ENCODE peak calls at places on chromosomes 3 and 15, in eight cellular contexts. D, G, Z, I, E, A, O and V are unnamed samples.

GRCh38 chr15:94324835-94325767 is 93.7 kb downstream of the MCTP2 start:
- DNase-seq in O (no peak), G (no peak), A (no peak), E (no peak), Z (no peak), D (no peak), I (no peak), V (no peak)

GRCh38 chr3:4396006-4396405 is 71.1 kb downstream of the SUMF1 start:
- DNase-seq in E (no peak), A (no peak), Z (no peak), G (no peak), D (no peak), I (no peak), O (no peak), V (no peak)

GRCh38 chr3:5572168-5572567 is 384.7 kb downstream of the EDEM1 start:
- DNase-seq in E (no peak), D (no peak), Z (no peak), I (no peak), G (no peak), A (no peak), O (no peak), V (no peak)

GRCh38 chr3:186081678-186082077 is 27.2 kb downstream of the ETV5 start:
- DNase-seq in I (no peak), O (no peak), E (no peak), Z (no peak), D (no peak), G (no peak), A (no peak), V (no peak)

GRCh38 chr3:134496481-134497071 is 10.7 kb downstream of the CEP63 start:
- DNase-seq in O (no peak), E (no peak), D (no peak), A (no peak), G (no peak), I (no peak), Z (no peak), V (no peak)

GRCh38 chr15:35547775-35548364 is 1.9 kb upstream of the DPH6 start:
- DNase-seq in A (no peak), Z (no peak), I (no peak), D (no peak), O (no peak), G (no peak), E (no peak), V (no peak)

GRCh38 chr3:184428561-184429175 is 48.8 kb downstream of the CHRD start:
- DNase-seq in A (no peak), I (no peak), O (no peak), Z (no peak), D (no peak), G (no peak), E (no peak), V (no peak)

GRCh38 chr3:51257865-51258264 is 127.2 kb upstream of the MANF start:
- DNase-seq in E (no peak), O (no peak), D (no peak), G (no peak), A (no peak), Z (no peak), I (no peak), V (no peak)

GRCh38 chr3:9679476-9680097 is 24.0 kb upstream of the CPNE9 start:
- DNase-seq in D (no peak), G (no peak), O (no peak), E (no peak), A (no peak), Z (no peak), I (no peak), V (no peak)

GRCh38 chr15:72184165-72184811 is 13.3 kb downstream of the GRAMD2A start:
- DNase-seq in E (no peak), G (no peak), A (peak), O (no peak), D (no peak), Z (no peak), I (no peak), V (peak)

GRCh38 chr3:66036586-66037061 is 2.1 kb downstream of the MAGI1 start:
- DNase-seq in D (no peak), I (no peak), A (no peak), O (peak), G (no peak), E (no peak), Z (no peak), V (no peak)

GRCh38 chr3:31174055-31174454 is 279.6 kb upstream of the GADL1 start:
- DNase-seq in G (no peak), I (no peak), D (no peak), A (no peak), E (no peak), O (no peak), Z (no peak), V (no peak)

GRCh38 chr3:128307781-128308469 is 154.6 kb downstream of the EEFSEC start:
- DNase-seq in E (no peak), Z (no peak), I (no peak), G (no peak), O (no peak), D (no peak), A (no peak), V (no peak)

GRCh38 chr3:197820550-197821335 is 29.7 kb downstream of the LRCH3 start:
- DNase-seq in E (no peak), O (no peak), G (no peak), I (no peak), A (no peak), D (no peak), Z (no peak), V (no peak)

GRCh38 chr3:109774108-109774507 is 436.8 kb upstream of the DPPA4 start:
- DNase-seq in O (no peak), G (no peak), A (no peak), Z (no peak), E (no peak), D (no peak), I (no peak), V (no peak)

GRCh38 chr3:32406481-32407408 is 15.1 kb downstream of the CMTM7 start:
- DNase-seq in A (peak), E (no peak), D (no peak), G (no peak), O (no peak), Z (no peak), I (no peak), V (no peak)

GRCh38 chr15:47477253-47477652 is 240.1 kb upstream of the SEMA6D start:
- DNase-seq in E (no peak), A (peak), Z (no peak), G (no peak), O (peak), I (no peak), D (no peak), V (no peak)

GRCh38 chr3:187072102-187072501 is 67.2 kb downstream of the RPL39L start:
- DNase-seq in D (no peak), O (no peak), I (no peak), E (no peak), Z (no peak), A (no peak), G (no peak), V (no peak)

GRCh38 chr15:45320581-45320980 is 57.8 kb downstream of the GATM start:
- DNase-seq in I (no peak), O (no peak), A (peak), E (no peak), Z (no peak), D (no peak), G (no peak), V (no peak)

GRCh38 chr3:15796771-15797599 is 794 bp downstream of the ANKRD28 start:
- DNase-seq in I (no peak), G (peak), O (peak), A (peak), E (no peak), Z (no peak), D (peak), V (no peak)

GRCh38 chr15:95843241-95843851 is 487.2 kb upstream of the NR2F2 start:
- DNase-seq in E (no peak), O (peak), Z (no peak), G (no peak), D (no peak), A (no peak), I (no peak), V (no peak)

GRCh38 chr15:98597666-98598065 is 50.7 kb upstream of the IGF1R start:
- DNase-seq in G (no peak), O (no peak), Z (no peak), A (peak), E (no peak), D (no peak), I (no peak), V (no peak)
- TF ChIP-seq CTCF in G (no peak), O (no peak), Z (no peak), A (no peak), E (no peak), D (no peak), I (no peak), V (no peak)

DNA sequence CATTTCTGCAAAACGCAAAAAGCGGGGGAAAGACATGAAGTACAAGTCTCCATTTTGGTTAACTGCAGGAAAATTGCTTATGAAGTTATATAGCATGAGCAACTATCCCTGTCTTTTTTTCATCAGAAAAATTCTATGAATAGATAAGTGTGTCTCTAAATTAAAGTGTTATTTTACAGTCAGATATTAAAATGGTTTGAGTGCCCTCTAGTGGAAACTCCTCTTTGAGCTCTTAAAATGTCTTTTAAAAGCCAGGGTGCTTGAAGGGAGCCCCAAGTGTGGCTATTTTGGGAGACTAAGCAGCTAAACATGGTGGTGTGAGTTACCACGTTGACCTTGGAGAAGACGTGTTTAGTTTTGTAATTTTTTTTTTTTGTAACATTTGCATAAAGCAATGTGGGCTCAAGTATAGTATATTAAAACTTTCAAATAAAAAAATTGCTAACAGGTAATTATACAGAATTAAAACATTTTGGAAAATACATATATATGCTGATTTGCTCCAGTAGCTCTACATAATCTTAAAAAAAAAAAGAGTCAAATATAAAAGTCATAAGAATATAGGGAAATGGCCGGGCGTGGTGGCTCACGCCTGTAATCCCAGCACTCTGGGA is 77.2 kb downstream of the PPP2R3A start:
- DNase-seq in E (peak), I (no peak), G (peak), D (no peak), A (peak), Z (peak), O (peak), V (no peak)
- TF ChIP-seq CTCF in E (no peak), I (peak), G (peak), D (no peak), A (peak), Z (peak), O (peak), V (peak)

GRCh38 chr3:125077864-125078263 is 22.1 kb upstream of the HEG1 start:
- DNase-seq in A (no peak), O (no peak), D (no peak), Z (peak), I (no peak), G (no peak), E (no peak), V (no peak)

GRCh38 chr3:125076464-125076863 is 20.7 kb upstream of the HEG1 start:
- DNase-seq in E (no peak), O (no peak), D (no peak), Z (no peak), I (no peak), G (no peak), A (no peak), V (no peak)

GRCh38 chr3:125073506-125073905 is 17.7 kb upstream of the HEG1 start:
- DNase-seq in E (no peak), Z (no peak), I (no peak), A (no peak), G (no peak), D (no peak), O (no peak), V (no peak)

GRCh38 chr3:125072749-125073404 is 17.1 kb upstream of the HEG1 start:
- DNase-seq in E (no peak), O (no peak), G (no peak), I (no peak), A (no peak), Z (no peak), D (no peak), V (no peak)

GRCh38 chr3:125075738-125076137 is 19.9 kb upstream of the HEG1 start:
- DNase-seq in O (no peak), I (no peak), D (no peak), A (no peak), G (no peak), E (no peak), Z (no peak), V (no peak)
- TF ChIP-seq CTCF in O (no peak), I (no peak), D (no peak), A (no peak), G (no peak), E (no peak), Z (peak), V (no peak)

DNA sequence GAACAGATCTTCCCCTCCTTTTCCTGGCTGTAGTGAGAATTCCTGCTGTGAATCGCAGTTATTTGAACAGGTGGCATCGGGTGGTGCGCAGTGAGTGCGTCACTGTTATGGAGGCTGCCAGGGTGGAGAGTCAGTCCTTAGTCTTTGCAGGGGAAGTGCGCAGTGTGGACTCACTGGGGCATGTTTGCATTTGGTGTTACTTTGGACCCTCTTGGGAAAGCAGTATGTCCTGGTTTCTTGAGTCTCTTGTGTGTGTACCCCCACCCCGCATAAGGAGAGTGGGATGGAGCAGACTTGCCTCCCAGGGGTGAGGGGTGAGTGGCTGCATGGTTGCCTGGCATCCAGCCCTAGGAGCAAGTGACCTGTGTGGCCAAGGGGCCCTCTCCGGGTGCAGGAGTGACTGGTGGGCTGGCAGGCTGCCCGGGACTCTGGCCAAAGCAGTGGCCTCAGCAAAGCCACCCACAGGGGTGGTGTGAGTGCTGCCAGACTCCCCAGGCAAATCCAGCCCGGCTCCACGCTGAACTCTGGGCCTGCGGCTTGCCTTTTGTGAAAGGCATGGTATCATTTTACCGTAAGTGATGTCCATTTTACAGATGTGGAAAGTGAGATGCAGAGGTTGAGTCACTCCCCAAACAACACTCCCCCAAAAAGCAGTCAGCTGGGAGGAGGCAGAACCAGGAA is 46.4 kb downstream of the DNASE1L3 start:
- DNase-seq in Z (no peak), E (no peak), O (peak), A (peak), G (no peak), D (no peak), I (no peak), V (peak)
- TF ChIP-seq CTCF in Z (no peak), E (no peak), O (no peak), A (no peak), G (no peak), D (no peak), I (no peak), V (no peak)

GRCh38 chr3:62873672-62874397 is 1.4 kb downstream of the CADPS start:
- DNase-seq in E (peak), G (no peak), O (no peak), D (no peak), I (peak), Z (no peak), A (no peak), V (peak)
- TF ChIP-seq CTCF in E (no peak), G (no peak), O (no peak), D (no peak), I (no peak), Z (peak), A (peak), V (no peak)

GRCh38 chr15:64521726-64522164 is 61.4 kb downstream of the ZNF609 start:
- DNase-seq in I (no peak), A (peak), E (no peak), Z (no peak), O (peak), D (no peak), G (no peak), V (no peak)
- TF ChIP-seq CTCF in I (no peak), A (no peak), E (no peak), Z (no peak), O (no peak), D (no peak), G (no peak), V (no peak)

DNA sequence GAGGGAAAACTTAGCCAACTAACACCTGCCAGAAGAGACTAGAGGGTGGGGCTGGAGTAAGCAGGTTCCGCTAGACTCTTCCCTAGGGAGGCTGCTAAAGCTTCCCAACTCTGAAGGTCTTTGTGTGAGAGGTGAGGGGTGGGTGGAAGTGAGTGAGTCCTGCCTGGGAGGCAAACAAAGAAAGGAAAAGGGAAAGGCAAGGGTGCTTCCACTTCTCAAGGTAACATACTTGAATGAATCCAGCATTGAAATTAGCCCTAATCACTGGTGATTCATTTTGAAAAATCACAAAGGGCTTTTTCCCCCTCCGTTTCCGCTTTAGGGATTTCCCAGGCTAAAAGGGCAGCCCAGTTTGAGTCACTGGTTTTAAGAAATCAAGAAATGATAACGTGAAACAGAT is 220.5 kb upstream of the ADAMTS9 start:
- DNase-seq in G (no peak), E (no peak), Z (no peak), A (peak), O (peak), D (no peak), I (no peak), V (no peak)
- TF ChIP-seq CTCF in G (no peak), E (no peak), Z (no peak), A (no peak), O (no peak), D (no peak), I (no peak), V (no peak)

GRCh38 chr3:14273886-14274517 is 95.4 kb downstream of the LSM3 start:
- DNase-seq in A (peak), D (no peak), Z (no peak), G (no peak), E (no peak), I (no peak), O (no peak), V (no peak)

GRCh38 chr3:14274537-14274936 is 95.9 kb downstream of the LSM3 start:
- DNase-seq in O (no peak), D (no peak), E (no peak), G (no peak), A (no peak), I (no peak), Z (no peak), V (no peak)

GRCh38 chr3:14275962-14276909 is 97.6 kb downstream of the LSM3 start:
- DNase-seq in I (no peak), O (no peak), G (no peak), Z (no peak), E (no peak), D (no peak), A (no peak), V (no peak)

GRCh38 chr3:14277557-14277956 is 98.9 kb downstream of the LSM3 start:
- DNase-seq in A (no peak), G (no peak), D (no peak), O (no peak), E (no peak), Z (no peak), I (no peak), V (no peak)

DNA sequence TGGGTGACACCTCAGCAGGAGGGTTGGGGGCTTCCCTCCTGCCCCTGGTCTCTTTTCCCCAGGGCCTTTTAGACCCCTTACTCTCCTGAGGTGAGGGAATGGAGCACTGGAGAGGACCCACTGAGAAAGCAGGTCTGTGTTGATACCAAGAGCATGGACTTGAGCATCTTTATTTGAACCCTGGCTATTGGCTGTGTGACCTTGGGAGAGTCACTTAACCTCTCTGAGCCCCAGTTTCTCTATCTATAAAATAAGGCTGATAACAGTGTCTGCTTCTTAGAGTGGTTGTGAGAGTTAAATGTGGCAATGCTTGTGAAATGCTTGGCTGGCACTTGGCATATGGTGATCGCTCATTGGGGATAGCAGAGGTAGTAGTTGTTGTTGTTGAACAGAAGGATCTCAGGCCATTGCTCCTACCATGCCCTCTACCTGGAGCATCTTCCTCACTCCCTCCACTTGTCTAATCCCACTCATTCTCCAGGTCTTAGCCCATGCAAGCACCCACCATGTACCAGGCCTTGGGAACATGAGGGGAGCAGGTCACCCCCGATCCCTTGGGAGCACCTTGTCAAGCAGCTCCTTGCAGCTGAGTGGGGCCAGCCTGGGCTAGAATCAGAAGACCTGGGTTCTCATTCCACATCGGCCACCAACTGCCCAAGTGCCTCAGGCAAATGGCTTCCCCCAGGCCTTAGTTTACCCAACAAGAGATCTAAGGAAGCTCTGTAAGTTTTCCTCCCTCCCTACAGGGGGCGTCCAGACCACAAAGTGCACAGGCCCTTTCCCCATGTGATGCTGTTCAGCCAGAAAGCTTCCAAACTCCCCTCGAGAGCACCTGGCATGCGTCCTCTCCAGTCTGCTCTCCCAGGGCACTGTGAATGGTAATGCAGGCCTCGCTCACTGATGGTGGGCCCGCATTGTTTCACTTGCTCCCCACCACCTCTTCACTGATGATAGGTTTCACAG is 96.7 kb downstream of the LSM3 start:
- DNase-seq in D (no peak), I (no peak), A (peak), G (peak), E (no peak), Z (no peak), O (peak), V (no peak)
- TF ChIP-seq CTCF in D (no peak), I (no peak), A (peak), G (no peak), E (no peak), Z (peak), O (peak), V (no peak)

DNA sequence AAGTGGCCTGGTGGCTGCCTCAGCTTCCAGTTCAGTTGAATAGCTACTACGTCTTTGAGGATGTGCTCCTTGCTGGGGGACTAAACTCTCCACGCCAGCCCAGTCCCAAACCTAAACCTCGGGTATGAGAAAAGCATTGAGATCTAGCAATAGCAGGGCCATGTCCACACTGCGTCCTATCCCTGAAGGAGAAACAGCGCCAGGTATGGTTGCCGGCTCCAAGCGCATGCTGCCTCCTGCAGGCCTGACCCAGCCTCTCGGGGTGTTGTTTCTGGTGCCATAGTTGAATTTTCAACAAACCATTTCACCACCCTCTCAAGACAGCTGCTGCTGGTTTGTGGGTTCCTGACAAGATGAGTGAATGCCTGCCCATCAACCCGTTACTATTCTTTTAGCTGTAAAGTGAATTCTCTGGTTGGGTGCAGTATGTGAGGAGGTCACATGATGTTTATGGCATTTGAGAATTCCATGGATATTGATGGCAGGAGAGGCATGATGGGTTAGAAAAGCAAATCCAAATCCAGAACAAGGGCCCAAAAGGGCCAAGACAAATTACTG is 13.0 kb upstream of the SLC28A1 start:
- DNase-seq in E (no peak), O (no peak), I (no peak), G (no peak), D (no peak), A (no peak), Z (no peak), V (no peak)
- TF ChIP-seq CTCF in E (no peak), O (no peak), I (no peak), G (no peak), D (no peak), A (no peak), Z (no peak), V (no peak)

GRCh38 chr3:25465266-25465860 is 37.3 kb downstream of the RARB start:
- DNase-seq in E (no peak), G (no peak), A (no peak), Z (no peak), I (no peak), O (no peak), D (no peak), V (no peak)
- TF ChIP-seq CTCF in E (no peak), G (no peak), A (no peak), Z (no peak), I (no peak), O (no peak), D (no peak), V (no peak)